ENCODE peak calls at places on chromosomes 16 and 17, in five cellular contexts. G is Peyer's patch, V is H1, U is cardiac fibroblast, M is AG10803. J is an unnamed sample.

GRCh38 chr17:36148559-36149295 is 27.7 kb downstream of the TBC1D3B start:
- DNase-seq in G (peak), V (peak), U (peak), M (peak), J (peak)

GRCh38 chr17:63832014-63832413 is 4.6 kb upstream of the FTSJ3 start:
- DNase-seq in G (no peak), V (no peak), U (no peak), M (no peak), J (no peak)

GRCh38 chr17:14305785-14306496 is 5.1 kb downstream of the HS3ST3B1 start:
- DNase-seq in G (no peak), V (no peak), U (no peak), M (no peak), J (no peak)

GRCh38 chr17:3918372-3919122 is 2.3 kb upstream of the P2RX1 start:
- DNase-seq in G (no peak), V (no peak), U (no peak), M (no peak), J (no peak)

GRCh38 chr16:76059186-76059585 is 218.0 kb upstream of the CNTNAP4 start:
- DNase-seq in G (no peak), V (no peak), U (peak), M (no peak), J (no peak)

GRCh38 chr16:85401370-85401916 is 211.7 kb upstream of the GSE1 start:
- DNase-seq in G (no peak), V (peak), U (no peak), M (no peak), J (no peak)

GRCh38 chr16:87645802-87646201 is 43.5 kb downstream of the JPH3 start:
- DNase-seq in G (no peak), V (no peak), U (no peak), M (no peak), J (no peak)

GRCh38 chr17:80992077-80992947 is 671 bp downstream of the CHMP6 start:
- DNase-seq in G (no peak), V (no peak), U (no peak), M (no peak), J (no peak)

GRCh38 chr16:27646811-27647210 is 96.9 kb downstream of the KATNIP start:
- DNase-seq in G (no peak), V (no peak), U (peak), M (no peak), J (peak)

GRCh38 chr16:81632392-81633146 is 146.5 kb upstream of the PLCG2 start:
- DNase-seq in G (peak), V (no peak), U (peak), M (peak), J (peak)

GRCh38 chr17:60557805-60558204 is 31.8 kb upstream of the APPBP2 start:
- DNase-seq in G (no peak), V (no peak), U (peak), M (no peak), J (no peak)

GRCh38 chr17:32267690-32268205 is 2.1 kb downstream of the RHBDL3 start:
- DNase-seq in G (no peak), V (peak), U (no peak), M (no peak), J (no peak)

GRCh38 chr16:50093607-50094570 is 28.1 kb downstream of the HEATR3 start:
- DNase-seq in G (peak), V (no peak), U (peak), M (peak), J (no peak)

GRCh38 chr17:82228842-82229685 is at the start of gene SLC16A3:
- DNase-seq in G (peak), V (peak), U (peak), M (peak), J (peak)

GRCh38 chr17:6870841-6871240 is 39.3 kb upstream of the TEKT1 start:
- DNase-seq in G (no peak), V (no peak), U (no peak), M (no peak), J (no peak)
- H3K4me3 ChIP-seq in G (no peak), V (no peak), U (no peak), M (no peak), J (no peak)

DNA sequence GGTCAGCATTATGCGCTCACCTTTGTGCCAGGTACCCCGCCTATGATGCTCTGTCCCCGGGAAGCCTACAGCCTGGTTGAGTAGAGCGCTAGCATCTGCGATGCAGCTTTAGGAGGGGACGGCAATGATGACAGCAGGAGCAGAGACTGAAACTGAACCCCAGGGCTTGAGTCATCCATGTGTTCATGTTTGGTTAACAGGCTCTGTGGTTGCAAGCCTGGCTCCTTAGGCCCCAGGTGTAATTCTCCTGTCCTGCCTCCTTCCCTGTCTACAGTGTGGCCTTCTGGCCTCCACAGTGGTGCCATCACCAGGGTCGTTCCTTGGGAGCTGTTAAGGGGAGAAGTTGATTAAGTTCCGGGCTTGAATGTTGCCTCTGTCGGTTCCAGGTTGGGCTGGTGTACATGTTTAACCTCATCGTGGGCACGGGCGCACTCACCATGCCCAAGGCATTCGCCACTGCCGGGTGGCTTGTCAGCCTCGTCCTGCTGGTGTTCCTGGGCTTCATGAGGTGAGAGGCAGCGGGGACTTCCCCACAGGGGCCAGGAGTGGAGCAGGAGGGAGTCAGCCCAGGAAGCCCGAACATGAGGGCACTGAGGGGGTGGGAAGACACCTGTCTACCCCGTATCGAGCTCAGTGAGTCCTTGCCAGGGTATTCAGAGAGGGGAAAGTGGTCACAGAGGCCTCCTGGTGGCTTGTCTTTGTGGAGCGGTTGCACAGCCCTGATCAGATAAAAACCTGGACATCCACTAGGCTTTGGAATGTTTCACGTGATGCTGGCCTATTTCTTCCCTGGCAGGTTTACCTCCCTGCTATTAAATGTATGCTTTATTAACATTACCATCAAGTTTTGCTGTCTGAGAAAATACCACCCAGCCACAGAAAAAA is 9.2 kb upstream of the NAT9 start:
- DNase-seq in G (no peak), V (no peak), U (no peak), M (no peak), J (no peak)
- TF ChIP-seq CTCF in G (no peak), V (no peak), U (no peak), M (no peak), J (no peak)

GRCh38 chr16:10296956-10297340 is 88.9 kb upstream of the ATF7IP2 start:
- DNase-seq in G (no peak), V (no peak), U (no peak), M (no peak), J (no peak)
- H3K4me3 ChIP-seq in G (no peak), V (no peak), U (no peak), M (no peak), J (no peak)

DNA sequence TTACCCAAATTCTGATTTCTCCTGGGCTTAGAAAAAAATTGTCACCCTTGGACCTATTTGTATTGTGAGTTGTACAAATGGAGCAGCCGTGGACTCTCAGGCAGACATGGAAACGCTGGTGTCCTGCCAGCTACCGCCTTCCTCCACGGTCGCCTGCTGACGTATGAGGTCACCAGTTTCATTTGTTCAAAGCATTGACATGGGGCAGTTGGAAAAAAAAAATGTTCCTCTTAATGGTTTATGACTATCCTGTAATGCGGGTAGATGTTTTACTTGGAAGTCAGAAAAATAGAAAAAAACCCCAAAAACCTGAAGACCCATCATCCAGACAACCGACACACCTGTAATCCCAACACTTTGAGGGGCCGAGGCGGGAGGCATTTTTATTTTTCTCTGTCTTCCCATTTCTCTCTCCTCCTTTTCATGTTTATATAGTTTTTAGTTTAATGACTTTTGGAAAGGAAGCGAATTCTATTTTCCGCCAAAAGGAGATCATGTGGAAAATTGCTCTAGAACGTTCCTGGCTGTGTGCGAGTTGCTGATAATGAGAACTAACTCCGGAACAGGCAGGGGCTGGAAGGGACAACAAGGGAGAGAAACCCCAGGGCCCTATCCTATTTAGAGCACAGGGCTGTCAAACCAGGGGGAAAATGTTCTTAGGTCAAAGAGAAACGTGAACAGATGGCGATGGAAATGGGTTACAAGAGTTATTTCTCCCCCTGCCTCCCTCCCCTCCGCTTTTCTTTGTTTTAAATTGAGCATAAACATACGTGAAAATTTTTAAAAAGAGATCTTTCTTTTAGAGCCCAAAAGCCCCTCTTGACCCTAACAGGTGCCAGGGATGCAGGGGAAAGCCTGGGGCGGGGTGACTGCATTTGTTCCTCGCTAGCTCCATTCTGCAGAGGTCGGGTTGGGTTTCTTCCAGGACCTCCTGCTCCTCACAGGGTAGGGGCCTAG is 13.7 kb downstream of the DNAH17 start:
- DNase-seq in G (no peak), V (no peak), U (peak), M (no peak), J (peak)
- TF ChIP-seq CTCF in G (no peak), V (no peak), U (no peak), M (no peak), J (no peak)

GRCh38 chr16:58815188-58815888 is 81.2 kb upstream of the GOT2 start:
- DNase-seq in G (no peak), V (no peak), U (no peak), M (no peak), J (no peak)

GRCh38 chr16:58809213-58809612 is 75.1 kb upstream of the GOT2 start:
- DNase-seq in G (no peak), V (no peak), U (no peak), M (no peak), J (no peak)

GRCh38 chr16:58820359-58820758 is 86.2 kb upstream of the GOT2 start:
- DNase-seq in G (no peak), V (no peak), U (no peak), M (no peak), J (no peak)

GRCh38 chr16:58814348-58814801 is 80.3 kb upstream of the GOT2 start:
- DNase-seq in G (no peak), V (peak), U (peak), M (peak), J (peak)
- H3K4me3 ChIP-seq in G (peak), V (peak), U (no peak), M (peak), J (peak)

GRCh38 chr17:39822051-39822450 is 42.1 kb downstream of the IKZF3 start:
- DNase-seq in G (no peak), V (no peak), U (no peak), M (no peak), J (no peak)

GRCh38 chr17:39820987-39821386 is 43.1 kb downstream of the IKZF3 start:
- DNase-seq in G (no peak), V (no peak), U (no peak), M (no peak), J (no peak)

GRCh38 chr17:39818282-39819000 is 45.7 kb downstream of the IKZF3 start:
- DNase-seq in G (no peak), V (no peak), U (no peak), M (no peak), J (no peak)

GRCh38 chr17:39823407-39824054 is 40.6 kb downstream of the IKZF3 start:
- DNase-seq in G (no peak), V (no peak), U (no peak), M (no peak), J (no peak)

DNA sequence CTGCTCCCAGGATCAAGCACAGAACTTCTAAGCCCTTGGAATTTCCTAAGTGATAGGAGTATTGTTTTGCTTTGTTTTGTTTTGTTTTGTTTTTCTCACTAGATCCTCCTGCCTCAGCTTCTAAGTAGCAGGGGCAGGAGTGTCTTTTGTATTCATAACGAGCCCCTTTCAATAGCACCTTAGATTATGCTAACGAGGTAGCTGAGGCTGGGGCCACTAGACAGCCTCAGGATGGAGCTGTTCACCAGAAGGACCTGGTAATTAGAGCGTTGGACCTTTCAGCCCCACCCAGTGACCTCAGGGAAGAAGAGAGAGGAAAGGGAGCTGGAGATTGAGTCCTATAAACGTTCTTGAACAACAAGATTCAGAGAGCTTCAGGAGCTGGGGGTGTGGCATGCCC is 43.6 kb downstream of the IKZF3 start:
- DNase-seq in G (no peak), V (no peak), U (no peak), M (no peak), J (no peak)
- TF ChIP-seq CTCF in G (no peak), V (no peak), U (no peak), M (no peak), J (no peak)

J was measured in fibroblast of pulmonary artery.